ENCODE peak calls at places on chromosome 7, in ten cellular contexts. One of them, this sample, is unnamed.

GRCh38 chr7:132298782-132299181 is 277.5 kb downstream of the PLXNA4 start:
- DNase-seq in cardiac muscle cell: peak
- DNase-seq in heart right ventricle: no peak
- DNase-seq in DND-41: no peak
- DNase-seq in left ventricle myocardium inferior: no peak
- DNase-seq in A549: peak
- DNase-seq in mammary epithelial cell: peak
- DNase-seq in adrenal gland: peak
- DNase-seq in colonic mucosa: no peak
- DNase-seq in lower lobe of right lung: no peak
- DNase-seq in this sample: no peak

GRCh38 chr7:48299580-48300169 is 128.4 kb downstream of the ABCA13 start:
- DNase-seq in left ventricle myocardium inferior: no peak
- DNase-seq in heart right ventricle: no peak
- DNase-seq in A549: peak
- DNase-seq in colonic mucosa: peak
- DNase-seq in mammary epithelial cell: peak
- DNase-seq in cardiac muscle cell: peak
- DNase-seq in lower lobe of right lung: no peak
- DNase-seq in DND-41: peak
- DNase-seq in adrenal gland: peak
- DNase-seq in this sample: peak

GRCh38 chr7:128322040-128322643 is 21.6 kb downstream of the RBM28 start:
- DNase-seq in mammary epithelial cell: peak
- DNase-seq in heart right ventricle: no peak
- DNase-seq in DND-41: no peak
- DNase-seq in adrenal gland: peak
- DNase-seq in colonic mucosa: no peak
- DNase-seq in lower lobe of right lung: no peak
- DNase-seq in left ventricle myocardium inferior: no peak
- DNase-seq in cardiac muscle cell: peak
- DNase-seq in A549: peak
- DNase-seq in this sample: no peak

GRCh38 chr7:139403601-139404000 is 43.9 kb downstream of the LUC7L2 start:
- DNase-seq in left ventricle myocardium inferior: no peak
- DNase-seq in DND-41: no peak
- DNase-seq in A549: no peak
- DNase-seq in mammary epithelial cell: no peak
- DNase-seq in heart right ventricle: no peak
- DNase-seq in adrenal gland: no peak
- DNase-seq in cardiac muscle cell: no peak
- DNase-seq in lower lobe of right lung: no peak
- DNase-seq in colonic mucosa: no peak
- DNase-seq in this sample: no peak

GRCh38 chr7:128167791-128168666 is 73.0 kb upstream of the LEP start:
- DNase-seq in colonic mucosa: no peak
- DNase-seq in A549: no peak
- DNase-seq in lower lobe of right lung: no peak
- DNase-seq in mammary epithelial cell: no peak
- DNase-seq in DND-41: no peak
- DNase-seq in heart right ventricle: no peak
- DNase-seq in cardiac muscle cell: no peak
- DNase-seq in left ventricle myocardium inferior: no peak
- DNase-seq in adrenal gland: no peak
- DNase-seq in this sample: peak

GRCh38 chr7:74289018-74289659 is at the start of gene CLIP2:
- DNase-seq in adrenal gland: peak
- DNase-seq in left ventricle myocardium inferior: peak
- DNase-seq in DND-41: peak
- DNase-seq in heart right ventricle: peak
- DNase-seq in lower lobe of right lung: peak
- DNase-seq in cardiac muscle cell: peak
- DNase-seq in mammary epithelial cell: peak
- DNase-seq in colonic mucosa: peak
- DNase-seq in A549: peak
- DNase-seq in this sample: peak

GRCh38 chr7:132548489-132549078 is 27.7 kb downstream of the PLXNA4 start:
- DNase-seq in left ventricle myocardium inferior: no peak
- DNase-seq in adrenal gland: peak
- DNase-seq in DND-41: no peak
- DNase-seq in cardiac muscle cell: peak
- DNase-seq in mammary epithelial cell: peak
- DNase-seq in colonic mucosa: no peak
- DNase-seq in lower lobe of right lung: no peak
- DNase-seq in A549: no peak
- DNase-seq in heart right ventricle: no peak
- DNase-seq in this sample: no peak

GRCh38 chr7:120856198-120856597 is 1.7 kb downstream of the TSPAN12 start:
- DNase-seq in mammary epithelial cell: no peak
- DNase-seq in left ventricle myocardium inferior: no peak
- DNase-seq in colonic mucosa: no peak
- DNase-seq in lower lobe of right lung: no peak
- DNase-seq in adrenal gland: no peak
- DNase-seq in cardiac muscle cell: no peak
- DNase-seq in DND-41: no peak
- DNase-seq in heart right ventricle: no peak
- DNase-seq in A549: no peak
- DNase-seq in this sample: no peak

GRCh38 chr7:26500749-26501352 is 209.2 kb downstream of the SNX10 start:
- DNase-seq in adrenal gland: no peak
- DNase-seq in heart right ventricle: no peak
- DNase-seq in mammary epithelial cell: peak
- DNase-seq in DND-41: no peak
- DNase-seq in left ventricle myocardium inferior: no peak
- DNase-seq in cardiac muscle cell: peak
- DNase-seq in A549: peak
- DNase-seq in colonic mucosa: no peak
- DNase-seq in lower lobe of right lung: no peak
- DNase-seq in this sample: no peak

GRCh38 chr7:64877714-64878610 is 25.1 kb upstream of the ZNF273 start:
- DNase-seq in A549: no peak
- DNase-seq in adrenal gland: no peak
- DNase-seq in cardiac muscle cell: no peak
- DNase-seq in DND-41: peak
- DNase-seq in colonic mucosa: peak
- DNase-seq in heart right ventricle: no peak
- DNase-seq in left ventricle myocardium inferior: no peak
- DNase-seq in lower lobe of right lung: no peak
- DNase-seq in mammary epithelial cell: no peak
- DNase-seq in this sample: no peak

GRCh38 chr7:156461881-156462665 is 178.5 kb upstream of the RNF32 start:
- DNase-seq in cardiac muscle cell: no peak
- DNase-seq in lower lobe of right lung: no peak
- DNase-seq in mammary epithelial cell: no peak
- DNase-seq in DND-41: no peak
- DNase-seq in adrenal gland: no peak
- DNase-seq in colonic mucosa: no peak
- DNase-seq in A549: no peak
- DNase-seq in left ventricle myocardium inferior: no peak
- DNase-seq in heart right ventricle: no peak
- DNase-seq in this sample: no peak

GRCh38 chr7:112065758-112066157 is 140.4 kb downstream of the DOCK4 start:
- DNase-seq in DND-41: no peak
- DNase-seq in left ventricle myocardium inferior: no peak
- DNase-seq in adrenal gland: no peak
- DNase-seq in mammary epithelial cell: no peak
- DNase-seq in A549: no peak
- DNase-seq in lower lobe of right lung: no peak
- DNase-seq in colonic mucosa: no peak
- DNase-seq in heart right ventricle: no peak
- DNase-seq in cardiac muscle cell: no peak
- DNase-seq in this sample: no peak

GRCh38 chr7:108630002-108630401 is 60.3 kb downstream of the DNAJB9 start:
- DNase-seq in lower lobe of right lung: no peak
- DNase-seq in A549: no peak
- DNase-seq in mammary epithelial cell: no peak
- DNase-seq in DND-41: no peak
- DNase-seq in colonic mucosa: peak
- DNase-seq in cardiac muscle cell: peak
- DNase-seq in adrenal gland: peak
- DNase-seq in left ventricle myocardium inferior: no peak
- DNase-seq in heart right ventricle: peak
- DNase-seq in this sample: no peak

DNA sequence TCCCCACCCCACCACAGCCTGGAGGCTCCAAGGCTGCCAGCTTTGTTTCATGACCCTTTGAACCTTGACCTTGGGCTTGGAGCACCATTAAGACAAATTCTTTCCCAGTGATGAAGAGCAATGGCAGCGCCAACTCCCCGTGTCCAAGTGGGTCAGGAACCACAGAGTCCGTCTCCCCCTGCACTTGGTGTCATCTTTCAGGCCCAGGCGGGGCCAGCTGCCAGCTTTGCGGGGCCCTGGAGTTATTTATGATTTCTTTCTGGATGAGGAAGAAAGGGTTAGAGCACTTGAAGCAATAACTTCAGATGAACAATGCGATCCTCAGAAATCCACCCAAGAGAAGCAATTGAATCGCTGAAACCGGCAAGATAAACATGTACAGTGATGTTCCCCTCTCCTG is 110.7 kb downstream of the MYL10 start:
- DNase-seq in mammary epithelial cell: no peak
- DNase-seq in A549: no peak
- DNase-seq in colonic mucosa: no peak
- DNase-seq in left ventricle myocardium inferior: no peak
- DNase-seq in adrenal gland: peak
- DNase-seq in DND-41: no peak
- DNase-seq in cardiac muscle cell: peak
- DNase-seq in lower lobe of right lung: no peak
- DNase-seq in heart right ventricle: no peak
- DNase-seq in this sample: no peak
- H3K4me3 ChIP-seq in mammary epithelial cell: no peak
- H3K4me3 ChIP-seq in A549: no peak
- H3K4me3 ChIP-seq in colonic mucosa: no peak
- H3K4me3 ChIP-seq in left ventricle myocardium inferior: no peak
- H3K4me3 ChIP-seq in adrenal gland: no peak
- H3K4me3 ChIP-seq in DND-41: no peak
- H3K4me3 ChIP-seq in cardiac muscle cell: no peak
- H3K4me3 ChIP-seq in lower lobe of right lung: no peak
- H3K4me3 ChIP-seq in heart right ventricle: no peak
- H3K4me3 ChIP-seq in this sample: no peak

GRCh38 chr7:150378115-150378852 is 846 bp upstream of the ZNF775 start:
- DNase-seq in cardiac muscle cell: peak
- DNase-seq in A549: peak
- DNase-seq in adrenal gland: peak
- DNase-seq in DND-41: peak
- DNase-seq in lower lobe of right lung: no peak
- DNase-seq in heart right ventricle: no peak
- DNase-seq in colonic mucosa: peak
- DNase-seq in left ventricle myocardium inferior: peak
- DNase-seq in mammary epithelial cell: no peak
- DNase-seq in this sample: no peak
- TF ChIP-seq CTCF in cardiac muscle cell: peak
- TF ChIP-seq CTCF in A549: peak
- TF ChIP-seq CTCF in adrenal gland: no peak
- TF ChIP-seq CTCF in DND-41: peak
- TF ChIP-seq CTCF in lower lobe of right lung: peak
- TF ChIP-seq CTCF in heart right ventricle: no peak
- TF ChIP-seq CTCF in colonic mucosa: no peak
- TF ChIP-seq CTCF in left ventricle myocardium inferior: peak
- TF ChIP-seq CTCF in mammary epithelial cell: no peak
- TF ChIP-seq CTCF in this sample: peak

DNA sequence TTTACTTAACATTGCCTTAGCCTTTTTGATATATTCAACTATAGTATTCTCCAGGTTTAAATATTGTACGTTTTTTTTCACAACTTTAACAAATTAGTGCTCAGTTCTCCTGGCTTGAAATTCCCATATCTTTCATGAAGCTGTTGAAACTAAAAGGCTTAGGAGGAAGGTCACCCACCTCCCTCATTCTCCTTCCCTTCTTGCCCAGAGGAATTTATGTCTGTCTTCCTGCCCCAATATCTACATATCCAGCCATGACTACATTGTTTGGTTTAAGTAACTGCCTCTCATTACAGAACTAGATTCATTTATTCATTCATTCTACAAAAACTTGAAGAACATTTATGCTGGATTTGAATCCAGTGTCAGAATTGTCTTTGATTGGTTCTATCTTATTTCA is 254.8 kb upstream of the C7orf33 start:
- DNase-seq in left ventricle myocardium inferior: no peak
- DNase-seq in colonic mucosa: no peak
- DNase-seq in mammary epithelial cell: no peak
- DNase-seq in heart right ventricle: no peak
- DNase-seq in DND-41: no peak
- DNase-seq in adrenal gland: no peak
- DNase-seq in A549: no peak
- DNase-seq in lower lobe of right lung: no peak
- DNase-seq in cardiac muscle cell: no peak
- DNase-seq in this sample: no peak
- H3K27ac ChIP-seq in left ventricle myocardium inferior: no peak
- H3K27ac ChIP-seq in colonic mucosa: no peak
- H3K27ac ChIP-seq in mammary epithelial cell: no peak
- H3K27ac ChIP-seq in heart right ventricle: no peak
- H3K27ac ChIP-seq in DND-41: no peak
- H3K27ac ChIP-seq in adrenal gland: no peak
- H3K27ac ChIP-seq in A549: no peak
- H3K27ac ChIP-seq in lower lobe of right lung: no peak
- H3K27ac ChIP-seq in cardiac muscle cell: no peak
- H3K27ac ChIP-seq in this sample: no peak

GRCh38 chr7:91898240-91898992 is 17.9 kb upstream of the MTERF1 start:
- DNase-seq in left ventricle myocardium inferior: no peak
- DNase-seq in A549: no peak
- DNase-seq in colonic mucosa: no peak
- DNase-seq in heart right ventricle: no peak
- DNase-seq in adrenal gland: no peak
- DNase-seq in DND-41: no peak
- DNase-seq in mammary epithelial cell: no peak
- DNase-seq in lower lobe of right lung: no peak
- DNase-seq in cardiac muscle cell: no peak
- DNase-seq in this sample: no peak

GRCh38 chr7:91892099-91892788 is 11.7 kb upstream of the MTERF1 start:
- DNase-seq in A549: no peak
- DNase-seq in cardiac muscle cell: no peak
- DNase-seq in adrenal gland: no peak
- DNase-seq in left ventricle myocardium inferior: no peak
- DNase-seq in DND-41: no peak
- DNase-seq in mammary epithelial cell: no peak
- DNase-seq in colonic mucosa: no peak
- DNase-seq in heart right ventricle: no peak
- DNase-seq in lower lobe of right lung: no peak
- DNase-seq in this sample: no peak

GRCh38 chr7:91894781-91895480 is 14.4 kb upstream of the MTERF1 start:
- DNase-seq in DND-41: no peak
- DNase-seq in A549: no peak
- DNase-seq in mammary epithelial cell: no peak
- DNase-seq in adrenal gland: no peak
- DNase-seq in heart right ventricle: no peak
- DNase-seq in lower lobe of right lung: no peak
- DNase-seq in cardiac muscle cell: peak
- DNase-seq in left ventricle myocardium inferior: no peak
- DNase-seq in colonic mucosa: no peak
- DNase-seq in this sample: no peak

DNA sequence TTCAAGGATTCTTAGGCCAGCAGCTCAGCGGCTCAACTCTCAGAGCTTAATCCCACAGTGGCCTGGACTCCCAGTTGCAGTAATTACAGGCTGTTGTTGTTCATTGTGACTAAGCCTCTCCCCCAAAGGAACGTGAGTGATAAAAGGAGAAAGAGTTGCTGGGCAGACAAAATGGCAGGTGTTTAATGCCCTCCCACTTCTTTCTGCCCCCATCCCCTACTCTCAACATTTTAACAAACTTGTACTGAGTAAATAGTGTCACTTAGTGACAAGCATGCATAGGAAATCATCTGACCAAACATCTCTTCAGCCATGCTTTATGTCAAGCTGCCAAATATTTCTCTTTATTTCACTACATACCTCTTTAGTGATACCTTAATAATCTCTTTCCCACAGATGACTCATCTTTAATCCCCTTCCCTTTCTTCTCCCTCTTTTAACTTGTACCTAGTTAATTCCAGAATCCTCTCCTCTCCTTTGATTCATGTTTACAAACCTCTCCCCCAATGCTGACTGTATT is 12.4 kb upstream of the MTERF1 start:
- DNase-seq in mammary epithelial cell: peak
- DNase-seq in heart right ventricle: no peak
- DNase-seq in DND-41: no peak
- DNase-seq in adrenal gland: no peak
- DNase-seq in A549: no peak
- DNase-seq in lower lobe of right lung: no peak
- DNase-seq in cardiac muscle cell: peak
- DNase-seq in colonic mucosa: no peak
- DNase-seq in left ventricle myocardium inferior: no peak
- DNase-seq in this sample: no peak
- H3K4me3 ChIP-seq in mammary epithelial cell: no peak
- H3K4me3 ChIP-seq in heart right ventricle: no peak
- H3K4me3 ChIP-seq in DND-41: no peak
- H3K4me3 ChIP-seq in adrenal gland: no peak
- H3K4me3 ChIP-seq in A549: no peak
- H3K4me3 ChIP-seq in lower lobe of right lung: no peak
- H3K4me3 ChIP-seq in cardiac muscle cell: no peak
- H3K4me3 ChIP-seq in colonic mucosa: no peak
- H3K4me3 ChIP-seq in left ventricle myocardium inferior: no peak
- H3K4me3 ChIP-seq in this sample: no peak